ENCODE peak calls at places on chromosomes 7 and 10, in eight cellular contexts. One of them, this sample, is unnamed.

GRCh38 chr7:100983451-100984187 is 14.3 kb downstream of the MUC12 start:
- DNase-seq in tibial nerve: no peak
- DNase-seq in tibial artery: no peak
- DNase-seq in GM13976: no peak
- DNase-seq in chondrocyte: no peak
- DNase-seq in fibroblast of pulmonary artery: peak; percentile 36
- DNase-seq in dorsolateral prefrontal cortex: no peak
- DNase-seq in PC-3: peak; percentile 87
- DNase-seq in this sample: no peak

GRCh38 chr7:24898691-24899090 is 81.3 kb downstream of the OSBPL3 start:
- DNase-seq in tibial nerve: no peak
- DNase-seq in tibial artery: no peak
- DNase-seq in GM13976: peak; percentile 63
- DNase-seq in chondrocyte: no peak
- DNase-seq in fibroblast of pulmonary artery: no peak
- DNase-seq in dorsolateral prefrontal cortex: no peak
- DNase-seq in PC-3: peak; percentile 62
- DNase-seq in this sample: no peak

GRCh38 chr7:81993186-81993585 is 223.3 kb upstream of the HGF start:
- DNase-seq in tibial nerve: no peak
- DNase-seq in tibial artery: no peak
- DNase-seq in GM13976: no peak
- DNase-seq in chondrocyte: no peak
- DNase-seq in fibroblast of pulmonary artery: no peak
- DNase-seq in dorsolateral prefrontal cortex: no peak
- DNase-seq in PC-3: no peak
- DNase-seq in this sample: no peak

GRCh38 chr10:94274142-94274787 is 88.5 kb downstream of the NOC3L start:
- DNase-seq in tibial nerve: peak; percentile 71
- DNase-seq in tibial artery: peak; percentile 72
- DNase-seq in GM13976: no peak
- DNase-seq in chondrocyte: no peak
- DNase-seq in fibroblast of pulmonary artery: peak; percentile 66
- DNase-seq in dorsolateral prefrontal cortex: no peak
- DNase-seq in PC-3: no peak
- DNase-seq in this sample: no peak

GRCh38 chr7:44046321-44047061 is 2.0 kb downstream of the DBNL start:
- DNase-seq in tibial nerve: no peak
- DNase-seq in tibial artery: no peak
- DNase-seq in GM13976: peak; percentile 33
- DNase-seq in chondrocyte: no peak
- DNase-seq in fibroblast of pulmonary artery: no peak
- DNase-seq in dorsolateral prefrontal cortex: no peak
- DNase-seq in PC-3: no peak
- DNase-seq in this sample: peak; percentile 97

GRCh38 chr7:3436746-3437145 is 135.7 kb downstream of the SDK1 start:
- DNase-seq in tibial nerve: no peak
- DNase-seq in tibial artery: no peak
- DNase-seq in GM13976: no peak
- DNase-seq in chondrocyte: no peak
- DNase-seq in fibroblast of pulmonary artery: peak; percentile 82
- DNase-seq in dorsolateral prefrontal cortex: no peak
- DNase-seq in PC-3: peak; percentile 79
- DNase-seq in this sample: no peak

GRCh38 chr7:43117025-43117424 is 4.6 kb downstream of the HECW1 start:
- DNase-seq in tibial nerve: no peak
- DNase-seq in tibial artery: no peak
- DNase-seq in GM13976: no peak
- DNase-seq in chondrocyte: no peak
- DNase-seq in fibroblast of pulmonary artery: no peak
- DNase-seq in dorsolateral prefrontal cortex: no peak
- DNase-seq in PC-3: no peak
- DNase-seq in this sample: no peak

GRCh38 chr7:155775691-155776090 is 36.6 kb downstream of the SHH start:
- DNase-seq in tibial nerve: no peak
- DNase-seq in tibial artery: no peak
- DNase-seq in GM13976: no peak
- DNase-seq in chondrocyte: no peak
- DNase-seq in fibroblast of pulmonary artery: no peak
- DNase-seq in dorsolateral prefrontal cortex: no peak
- DNase-seq in PC-3: no peak
- DNase-seq in this sample: no peak

GRCh38 chr7:34900891-34901493 is 136.3 kb downstream of the DPY19L1 start:
- DNase-seq in tibial nerve: no peak
- DNase-seq in tibial artery: no peak
- DNase-seq in GM13976: peak; percentile 43
- DNase-seq in chondrocyte: no peak
- DNase-seq in fibroblast of pulmonary artery: peak; percentile 13
- DNase-seq in dorsolateral prefrontal cortex: no peak
- DNase-seq in PC-3: no peak
- DNase-seq in this sample: no peak

GRCh38 chr7:68407460-68407859 is 1190.8 kb upstream of the AUTS2 start:
- DNase-seq in tibial nerve: no peak
- DNase-seq in tibial artery: no peak
- DNase-seq in GM13976: no peak
- DNase-seq in chondrocyte: no peak
- DNase-seq in fibroblast of pulmonary artery: no peak
- DNase-seq in dorsolateral prefrontal cortex: no peak
- DNase-seq in PC-3: no peak
- DNase-seq in this sample: no peak

GRCh38 chr7:24108906-24109376 is 175.0 kb upstream of the NPY start:
- DNase-seq in tibial nerve: no peak
- DNase-seq in tibial artery: no peak
- DNase-seq in GM13976: no peak
- DNase-seq in chondrocyte: no peak
- DNase-seq in fibroblast of pulmonary artery: no peak
- DNase-seq in dorsolateral prefrontal cortex: no peak
- DNase-seq in PC-3: no peak
- DNase-seq in this sample: no peak

GRCh38 chr7:46349490-46349889 is 428.4 kb upstream of the IGFBP3 start:
- DNase-seq in tibial nerve: no peak
- DNase-seq in tibial artery: no peak
- DNase-seq in GM13976: no peak
- DNase-seq in chondrocyte: no peak
- DNase-seq in fibroblast of pulmonary artery: no peak
- DNase-seq in dorsolateral prefrontal cortex: no peak
- DNase-seq in PC-3: no peak
- DNase-seq in this sample: no peak

GRCh38 chr7:142441074-142441403 is 183.2 kb upstream of the PRSS58 start:
- DNase-seq in tibial nerve: no peak
- DNase-seq in tibial artery: no peak
- DNase-seq in GM13976: no peak
- DNase-seq in chondrocyte: no peak
- DNase-seq in fibroblast of pulmonary artery: no peak
- DNase-seq in dorsolateral prefrontal cortex: no peak
- DNase-seq in PC-3: peak; percentile 60
- DNase-seq in this sample: no peak

GRCh38 chr10:43055991-43056567 is 20.8 kb upstream of the RET start:
- DNase-seq in tibial nerve: no peak
- DNase-seq in tibial artery: no peak
- DNase-seq in GM13976: no peak
- DNase-seq in chondrocyte: no peak
- DNase-seq in fibroblast of pulmonary artery: no peak
- DNase-seq in dorsolateral prefrontal cortex: no peak
- DNase-seq in PC-3: no peak
- DNase-seq in this sample: peak; percentile 17

GRCh38 chr10:32149257-32149955 is 93.2 kb upstream of the KIF5B start:
- DNase-seq in tibial nerve: peak; percentile 65
- DNase-seq in tibial artery: peak; percentile 84
- DNase-seq in GM13976: peak; percentile 82
- DNase-seq in chondrocyte: no peak
- DNase-seq in fibroblast of pulmonary artery: peak; percentile 98
- DNase-seq in dorsolateral prefrontal cortex: no peak
- DNase-seq in PC-3: peak; percentile 15
- DNase-seq in this sample: no peak

GRCh38 chr10:96975083-96975482 is 143.0 kb downstream of the LCOR start:
- DNase-seq in tibial nerve: no peak
- DNase-seq in tibial artery: no peak
- DNase-seq in GM13976: no peak
- DNase-seq in chondrocyte: no peak
- DNase-seq in fibroblast of pulmonary artery: no peak
- DNase-seq in dorsolateral prefrontal cortex: no peak
- DNase-seq in PC-3: no peak
- DNase-seq in this sample: no peak

GRCh38 chr7:98254516-98254915 is 2.5 kb upstream of the TECPR1 start:
- DNase-seq in tibial nerve: no peak
- DNase-seq in tibial artery: no peak
- DNase-seq in GM13976: no peak
- DNase-seq in chondrocyte: no peak
- DNase-seq in fibroblast of pulmonary artery: no peak
- DNase-seq in dorsolateral prefrontal cortex: no peak
- DNase-seq in PC-3: no peak
- DNase-seq in this sample: no peak
- TF ChIP-seq CTCF in tibial nerve: no peak
- TF ChIP-seq CTCF in tibial artery: no peak
- TF ChIP-seq CTCF in GM13976: no peak
- TF ChIP-seq CTCF in chondrocyte: no peak
- TF ChIP-seq CTCF in fibroblast of pulmonary artery: no peak
- TF ChIP-seq CTCF in dorsolateral prefrontal cortex: no peak
- TF ChIP-seq CTCF in PC-3: no peak
- TF ChIP-seq CTCF in this sample: no peak

GRCh38 chr10:120019568-120019967 is 127.0 kb downstream of the SEC23IP start:
- DNase-seq in tibial nerve: no peak
- DNase-seq in tibial artery: no peak
- DNase-seq in GM13976: no peak
- DNase-seq in chondrocyte: no peak
- DNase-seq in fibroblast of pulmonary artery: no peak
- DNase-seq in dorsolateral prefrontal cortex: no peak
- DNase-seq in PC-3: no peak
- DNase-seq in this sample: no peak
- TF ChIP-seq CTCF in tibial nerve: no peak
- TF ChIP-seq CTCF in tibial artery: no peak
- TF ChIP-seq CTCF in GM13976: no peak
- TF ChIP-seq CTCF in chondrocyte: no peak
- TF ChIP-seq CTCF in fibroblast of pulmonary artery: no peak
- TF ChIP-seq CTCF in dorsolateral prefrontal cortex: no peak
- TF ChIP-seq CTCF in PC-3: no peak
- TF ChIP-seq CTCF in this sample: no peak

GRCh38 chr7:85215098-85215497 is 28.2 kb upstream of the SEMA3D start:
- DNase-seq in tibial nerve: no peak
- DNase-seq in tibial artery: no peak
- DNase-seq in GM13976: no peak
- DNase-seq in chondrocyte: no peak
- DNase-seq in fibroblast of pulmonary artery: no peak
- DNase-seq in dorsolateral prefrontal cortex: no peak
- DNase-seq in PC-3: no peak
- DNase-seq in this sample: no peak
- TF ChIP-seq CTCF in tibial nerve: no peak
- TF ChIP-seq CTCF in tibial artery: no peak
- TF ChIP-seq CTCF in GM13976: no peak
- TF ChIP-seq CTCF in chondrocyte: no peak
- TF ChIP-seq CTCF in fibroblast of pulmonary artery: no peak
- TF ChIP-seq CTCF in dorsolateral prefrontal cortex: no peak
- TF ChIP-seq CTCF in PC-3: no peak
- TF ChIP-seq CTCF in this sample: no peak

DNA sequence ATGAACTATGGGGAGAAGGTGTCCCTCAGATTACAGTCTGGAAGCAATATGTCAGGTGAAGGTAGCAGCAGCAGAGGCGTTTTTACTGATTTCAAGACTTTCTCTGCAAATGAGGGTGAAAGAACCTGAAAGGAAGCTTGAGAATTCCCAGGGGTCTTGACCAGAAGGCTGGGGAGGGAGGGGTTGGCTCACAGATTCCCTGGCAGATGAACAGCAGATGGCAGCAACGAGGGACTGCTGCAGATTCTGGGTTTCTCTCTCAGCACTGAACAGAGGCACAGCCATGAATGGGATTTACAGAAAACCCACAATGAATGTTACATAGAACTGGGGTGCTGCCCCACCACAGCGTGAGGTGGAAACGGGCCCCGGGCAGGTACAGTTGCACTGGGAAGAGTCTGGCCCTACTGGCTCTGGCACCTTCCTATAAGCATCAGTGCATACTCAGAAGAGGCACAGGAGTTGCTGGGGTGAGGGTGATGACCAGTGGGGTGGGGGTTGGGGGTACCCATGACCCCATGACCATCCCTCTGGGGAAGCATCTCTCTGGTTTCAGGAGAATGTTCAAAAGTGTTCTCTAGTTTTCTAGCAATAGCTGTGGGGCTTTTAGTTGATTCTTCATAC is 317.8 kb downstream of the SH2D4B start:
- DNase-seq in tibial nerve: no peak
- DNase-seq in tibial artery: no peak
- DNase-seq in GM13976: peak; percentile 51
- DNase-seq in chondrocyte: no peak
- DNase-seq in fibroblast of pulmonary artery: no peak
- DNase-seq in dorsolateral prefrontal cortex: no peak
- DNase-seq in PC-3: no peak
- DNase-seq in this sample: no peak
- TF ChIP-seq CTCF in tibial nerve: no peak
- TF ChIP-seq CTCF in tibial artery: no peak
- TF ChIP-seq CTCF in GM13976: peak; percentile 44
- TF ChIP-seq CTCF in chondrocyte: peak; percentile 50
- TF ChIP-seq CTCF in fibroblast of pulmonary artery: no peak
- TF ChIP-seq CTCF in dorsolateral prefrontal cortex: peak; percentile 28
- TF ChIP-seq CTCF in PC-3: no peak
- TF ChIP-seq CTCF in this sample: no peak